ENCODE peak calls at places on chromosomes 12 and 14, in eight cellular contexts. J is aorta, I is IMR-90, R is lung, U is right cardiac atrium, M is A549, D is stomach, O is neural progenitor cell. X is an unnamed sample.

GRCh38 chr12:130456375-130457199 is 118.9 kb downstream of the PIWIL1 start:
- DNase-seq in D (peak; percentile 68), U (peak; percentile 83), I (no peak), R (no peak), J (no peak), O (no peak), M (no peak), X (peak; percentile 95)

GRCh38 chr12:119594772-119595445 is 1.3 kb downstream of the TMEM233 start:
- DNase-seq in J (no peak), R (no peak), O (peak; percentile 63), I (no peak), U (peak; percentile 69), D (no peak), M (no peak), X (peak; percentile 59)

GRCh38 chr14:60250318-60251035 is 1.5 kb downstream of the PPM1A start:
- DNase-seq in U (no peak), O (peak; percentile 39), M (peak; percentile 13), J (no peak), I (peak; percentile 9), D (no peak), R (no peak), X (peak; percentile 49)

GRCh38 chr14:94583557-94583956 is 2.3 kb downstream of the SERPINA5 start:
- DNase-seq in M (no peak), R (no peak), O (no peak), U (no peak), D (no peak), I (no peak), J (no peak), X (no peak)

GRCh38 chr14:63896278-63896720 is 43.5 kb downstream of the SYNE2 start:
- DNase-seq in O (no peak), M (peak; percentile 55), R (peak; percentile 63), D (peak; percentile 76), J (peak; percentile 70), I (peak; percentile 71), U (peak; percentile 59), X (peak; percentile 84)

GRCh38 chr12:29320295-29321090 is 60.5 kb downstream of the ERGIC2 start:
- DNase-seq in I (peak; percentile 93), M (peak; percentile 2), D (no peak), R (no peak), O (no peak), J (no peak), U (no peak), X (no peak)

GRCh38 chr14:97196336-97196735 is 399.2 kb downstream of the VRK1 start:
- DNase-seq in I (no peak), U (no peak), J (no peak), D (no peak), O (no peak), M (no peak), R (no peak), X (no peak)

GRCh38 chr12:60071759-60072191 is 475.9 kb downstream of the SLC16A7 start:
- DNase-seq in R (no peak), U (no peak), M (no peak), D (no peak), J (no peak), I (no peak), O (no peak), X (no peak)

GRCh38 chr12:133235401-133236112 is at the start of gene ANHX:
- DNase-seq in D (no peak), M (no peak), R (peak; percentile 17), J (no peak), I (no peak), U (no peak), O (no peak), X (no peak)

GRCh38 chr12:1590083-1590979 is 4.0 kb downstream of the FBXL14 start:
- DNase-seq in D (no peak), I (peak; percentile 63), M (no peak), R (no peak), O (peak; percentile 94), J (peak; percentile 64), U (peak; percentile 70), X (peak; percentile 66)

GRCh38 chr14:101181717-101182313 is 278.3 kb upstream of the RTL1 start:
- DNase-seq in R (no peak), I (no peak), J (no peak), D (no peak), U (no peak), O (no peak), M (no peak), X (no peak)

GRCh38 chr14:94176808-94177207 is 2.7 kb downstream of the PPP4R4 start:
- DNase-seq in M (no peak), O (no peak), R (no peak), U (no peak), D (no peak), I (no peak), J (no peak), X (no peak)

GRCh38 chr14:101200650-101201516 is 297.4 kb upstream of the RTL1 start:
- DNase-seq in J (no peak), D (peak; percentile 17), R (no peak), I (no peak), M (no peak), U (peak; percentile 23), O (no peak), X (no peak)

GRCh38 chr12:12683725-12684124 is 12.3 kb downstream of the GPR19 start:
- DNase-seq in U (no peak), M (no peak), R (no peak), O (peak; percentile 34), I (no peak), J (no peak), D (no peak), X (no peak)

GRCh38 chr12:120669055-120669828 is 17.7 kb upstream of the MLEC start:
- DNase-seq in O (peak; percentile 62), D (peak; percentile 72), U (peak; percentile 75), M (no peak), R (no peak), I (no peak), J (peak; percentile 80), X (peak; percentile 83)

GRCh38 chr12:96194901-96195844 is 998 bp downstream of the ELK3 start:
- DNase-seq in M (peak; percentile 82), D (peak; percentile 54), O (peak; percentile 56), U (peak; percentile 74), R (peak; percentile 53), J (peak; percentile 80), I (peak; percentile 91), X (peak; percentile 54)

GRCh38 chr12:62576503-62576902 is 109.9 kb downstream of the MON2 start:
- DNase-seq in U (no peak), J (no peak), D (no peak), O (no peak), R (no peak), I (no peak), M (no peak), X (no peak)

GRCh38 chr12:11779286-11779685 is 129.8 kb downstream of the ETV6 start:
- DNase-seq in M (no peak), U (no peak), I (peak; percentile 78), D (no peak), R (no peak), J (no peak), O (no peak), X (no peak)

GRCh38 chr14:94646481-94646880 is 34.3 kb downstream of the SERPINA3 start:
- DNase-seq in R (no peak), M (no peak), D (no peak), O (no peak), U (no peak), J (no peak), I (peak; percentile 65), X (no peak)

GRCh38 chr12:24948452-24948815 is 467 bp downstream of the BCAT1 start:
- DNase-seq in J (peak; percentile 57), O (peak; percentile 45), U (no peak), R (no peak), D (no peak), I (peak; percentile 54), M (peak; percentile 22), X (no peak)

GRCh38 chr14:33376510-33376909 is 437.8 kb downstream of the NPAS3 start:
- DNase-seq in O (no peak), J (no peak), U (no peak), R (no peak), M (no peak), I (no peak), D (no peak), X (no peak)

GRCh38 chr14:22471545-22472121 is 117.4 kb downstream of the DAD1 start:
- DNase-seq in O (peak; percentile 69), M (peak; percentile 46), J (peak; percentile 68), D (peak; percentile 69), U (peak; percentile 78), I (peak; percentile 32), R (peak; percentile 51), X (peak; percentile 60)

DNA sequence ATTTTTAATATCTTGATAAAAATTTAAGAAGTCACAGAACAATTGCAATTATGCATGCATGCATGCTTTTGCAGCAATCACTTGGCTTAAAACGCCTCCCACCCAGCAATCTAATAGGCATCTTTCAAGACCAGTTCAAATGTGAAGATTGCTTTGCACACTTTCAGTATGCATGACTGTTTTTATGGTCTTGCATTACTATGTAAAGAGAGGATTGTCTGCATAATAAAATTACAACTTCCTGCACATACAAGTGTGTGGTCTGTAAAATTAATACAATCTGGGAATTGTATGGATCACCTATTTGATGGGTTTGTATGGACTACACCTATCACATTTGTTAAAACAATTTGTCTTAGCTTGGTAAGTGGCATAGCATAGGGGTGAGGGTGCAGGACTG is 48.7 kb downstream of the E2F7 start:
- DNase-seq in J (no peak), O (no peak), U (no peak), M (no peak), I (no peak), D (no peak), R (no peak), X (no peak)
- H3K27ac ChIP-seq in J (no peak overlapping the region), O (no peak overlapping the region), U (no peak overlapping the region), M (no peak overlapping the region), I (no peak overlapping the region), D (no peak overlapping the region), R (no peak overlapping the region), X (no peak overlapping the region)

GRCh38 chr12:124736115-124737039 is 127.3 kb downstream of the SCARB1 start:
- DNase-seq in J (no peak), U (peak; percentile 59), I (no peak), M (no peak), O (no peak), D (no peak), R (no peak), X (no peak)
- H3K27ac ChIP-seq in J (no peak overlapping the region), U (peak overlapping the region; percentile 6), I (no peak overlapping the region), M (no peak overlapping the region), O (no peak overlapping the region), D (peak overlapping the region; percentile 89), R (no peak overlapping the region), X (no peak overlapping the region)

GRCh38 chr12:464484-465267 is 4.9 kb downstream of the B4GALNT3 start:
- DNase-seq in D (peak; percentile 71), U (no peak), R (no peak), I (no peak), J (no peak), O (no peak), M (no peak), X (peak; percentile 62)
- H3K27ac ChIP-seq in D (peak overlapping the region; percentile 84), U (peak overlapping the region; percentile 97), R (peak overlapping the region; percentile 91), I (no peak overlapping the region), J (no peak overlapping the region), O (no peak overlapping the region), M (no peak overlapping the region), X (no peak overlapping the region)

GRCh38 chr12:14558377-14559051 is 9.2 kb downstream of the PLBD1 start:
- DNase-seq in I (no peak), R (no peak), D (no peak), J (no peak), U (no peak), M (no peak), O (no peak), X (no peak)

GRCh38 chr12:14557966-14558365 is 9.7 kb downstream of the PLBD1 start:
- DNase-seq in O (no peak), D (no peak), J (no peak), I (no peak), M (no peak), R (no peak), U (no peak), X (no peak)

GRCh38 chr12:14548609-14549008 is 19.1 kb downstream of the PLBD1 start:
- DNase-seq in U (no peak), O (no peak), D (no peak), M (no peak), R (no peak), I (no peak), J (no peak), X (no peak)

GRCh38 chr12:14554281-14555008 is 13.2 kb downstream of the PLBD1 start:
- DNase-seq in D (peak; percentile 92), M (peak; percentile 42), U (peak; percentile 93), O (no peak), R (peak; percentile 87), J (peak; percentile 91), I (no peak), X (peak; percentile 93)
- H3K27ac ChIP-seq in D (peak overlapping the region; percentile 69), M (no peak overlapping the region), U (peak overlapping the region; percentile 97), O (no peak overlapping the region), R (peak overlapping the region; percentile 91), J (no peak overlapping the region), I (no peak overlapping the region), X (peak overlapping the region; percentile 62)

X was measured in thyroid gland.